ENCODE peak calls at places on chromosomes 5 and 9, in seven cellular contexts. O is colonic mucosa, C is ascending aorta, V is A549, A is neural progenitor cell, T is hepatocyte, S is fibroblast of lung. N is an unnamed sample.

GRCh38 chr5:36655171-36655570 is 48.8 kb downstream of the SLC1A3 start:
- DNase-seq in C (peak; percentile 29), S (peak; percentile 52), O (no peak), V (no peak), T (peak; percentile 30), A (peak; percentile 37), N (peak; percentile 68)

GRCh38 chr5:71948206-71948605 is 159.1 kb upstream of the MAP1B start:
- DNase-seq in S (no peak), O (no peak), T (no peak), A (no peak), C (no peak), V (no peak), N (no peak)

GRCh38 chr5:35853652-35854051 is 3.0 kb upstream of the IL7R start:
- DNase-seq in V (no peak), O (no peak), S (peak; percentile 13), T (no peak), C (no peak), A (no peak), N (no peak)

GRCh38 chr9:105064248-105065118 is 136.5 kb upstream of the ABCA1 start:
- DNase-seq in O (peak; percentile 90), T (peak; percentile 95), S (peak; percentile 98), A (peak; percentile 61), V (peak; percentile 89), C (peak; percentile 67), N (peak; percentile 65)

GRCh38 chr5:32259033-32259432 is 53.7 kb downstream of the MTMR12 start:
- DNase-seq in O (no peak), T (no peak), S (no peak), A (no peak), C (no peak), V (no peak), N (no peak)

GRCh38 chr9:90966475-90967150 is 165.0 kb downstream of the SYK start:
- DNase-seq in V (no peak), S (peak; percentile 44), O (no peak), A (no peak), T (no peak), C (no peak), N (peak; percentile 41)

GRCh38 chr9:5838884-5839571 is 6.1 kb upstream of the ERMP1 start:
- DNase-seq in V (peak; percentile 96), S (peak; percentile 31), A (no peak), C (no peak), T (peak; percentile 84), O (peak; percentile 82), N (peak; percentile 73)

GRCh38 chr5:141349917-141350619 is at the start of gene PCDHGB1:
- DNase-seq in S (peak; percentile 64), T (no peak), O (no peak), V (peak; percentile 80), C (no peak), A (peak; percentile 76), N (peak; percentile 89)

GRCh38 chr5:112221118-112221517 is 198.0 kb downstream of the EPB41L4A start:
- DNase-seq in C (no peak), A (no peak), O (no peak), S (no peak), T (peak; percentile 10), V (no peak), N (no peak)

GRCh38 chr5:88256037-88256436 is 12.6 kb downstream of the TMEM161B start:
- DNase-seq in V (no peak), O (no peak), A (no peak), S (no peak), T (no peak), C (no peak), N (no peak)

GRCh38 chr5:157187046-157187754 is 6.6 kb downstream of the ITK start:
- DNase-seq in T (no peak), C (no peak), O (no peak), S (no peak), A (peak; percentile 23), V (no peak), N (no peak)

GRCh38 chr5:9483251-9483650 is 62.6 kb downstream of the SEMA5A start:
- DNase-seq in T (no peak), A (no peak), O (no peak), C (no peak), S (peak; percentile 9), V (no peak), N (no peak)

GRCh38 chr5:9482381-9482780 is 63.5 kb downstream of the SEMA5A start:
- DNase-seq in A (no peak), O (no peak), S (no peak), C (no peak), V (no peak), T (no peak), N (no peak)

GRCh38 chr5:9479361-9479760 is 66.5 kb downstream of the SEMA5A start:
- DNase-seq in O (no peak), T (no peak), A (no peak), C (no peak), V (no peak), S (no peak), N (no peak)

GRCh38 chr5:9479981-9480380 is 65.9 kb downstream of the SEMA5A start:
- DNase-seq in S (no peak), T (no peak), A (no peak), V (no peak), C (no peak), O (no peak), N (no peak)

GRCh38 chr5:9480499-9480898 is 65.4 kb downstream of the SEMA5A start:
- DNase-seq in C (no peak), O (no peak), S (no peak), T (no peak), A (no peak), V (no peak), N (no peak)
- TF ChIP-seq CTCF in C (no peak), O (no peak), S (no peak), T (no peak), A (no peak), V (no peak), N (no peak)

DNA sequence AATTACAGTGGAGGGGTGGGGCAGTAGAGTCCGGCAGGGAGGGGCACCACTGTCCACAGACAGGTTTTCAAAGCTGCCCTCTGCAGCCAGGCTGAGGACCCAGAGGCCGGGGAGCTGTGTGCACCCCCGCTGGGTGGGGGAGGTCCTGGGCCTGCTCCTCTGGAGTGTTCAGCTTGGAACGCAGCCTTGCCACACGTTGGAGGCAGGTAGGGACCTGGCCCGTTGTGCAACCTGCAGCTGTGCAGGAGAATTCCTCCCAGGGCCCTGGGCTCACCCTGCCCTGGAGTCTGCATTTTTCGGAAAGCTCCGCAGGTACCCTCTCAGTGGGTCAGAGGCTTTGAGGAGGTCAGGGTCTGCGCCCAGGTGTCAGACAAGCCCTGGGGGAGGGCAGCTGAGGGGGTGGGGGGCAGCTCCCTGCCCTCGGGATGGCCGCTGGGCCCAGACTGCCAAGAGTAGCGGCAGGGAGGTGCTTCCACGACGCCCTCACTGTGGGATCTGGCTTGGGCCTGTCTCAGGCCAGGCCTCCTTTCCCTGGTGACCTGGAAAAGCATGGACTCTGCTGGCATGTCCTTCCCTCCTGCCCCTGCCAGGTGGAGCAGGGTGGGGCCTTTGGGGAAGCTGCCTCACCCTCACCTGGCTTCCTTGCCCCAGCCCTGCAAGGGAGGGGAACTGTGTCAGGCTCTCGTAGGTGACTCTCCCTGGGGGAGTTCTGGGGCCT is 29.5 kb downstream of the RXRA start:
- DNase-seq in C (no peak), S (no peak), O (peak; percentile 84), A (no peak), V (no peak), T (peak; percentile 47), N (peak; percentile 61)
- H3K4me1 ChIP-seq in C (peaks cover 18% of the 10 kb centered on the region), S (no peaks in the 10 kb centered on the region), O (peaks cover 35% of the 10 kb centered on the region), A (peaks cover 17% of the 10 kb centered on the region), V (peaks cover 17% of the 10 kb centered on the region), T (peaks cover 66% of the 10 kb centered on the region), N (peaks cover 9% of the 10 kb centered on the region)

DNA sequence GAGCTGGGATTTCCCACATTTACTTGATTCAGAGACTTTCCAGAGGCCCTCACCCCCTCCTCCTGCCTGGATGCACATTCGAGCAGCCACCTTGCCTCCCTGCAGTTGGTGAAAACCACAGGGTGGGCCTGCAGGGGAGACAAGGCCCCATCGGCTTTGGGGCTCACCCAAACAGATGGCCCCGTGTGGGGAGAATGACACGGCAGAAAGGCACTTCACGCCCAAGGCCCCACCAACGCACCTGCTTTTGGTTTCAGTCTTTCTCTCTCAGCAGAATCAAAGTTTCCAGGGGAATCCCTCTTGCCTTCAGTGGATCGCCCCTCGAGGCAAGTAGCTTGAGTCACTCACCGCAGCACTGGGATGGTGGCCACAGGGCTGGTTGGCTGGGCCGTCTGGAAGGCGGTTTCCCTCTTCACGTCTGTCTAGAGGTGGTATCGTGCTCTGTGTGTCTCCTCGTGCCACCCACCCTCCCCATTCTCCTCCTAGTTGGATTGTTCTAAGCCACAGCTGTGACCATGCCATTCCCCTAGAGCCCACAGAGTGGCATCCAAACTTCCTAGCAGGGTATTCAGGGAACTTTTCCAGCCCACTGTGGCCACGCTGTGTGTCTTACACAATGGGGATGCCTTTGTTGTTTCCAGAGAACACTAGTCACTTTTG is 31.8 kb downstream of the SEC61B start:
- DNase-seq in C (no peak), S (no peak), V (no peak), A (peak; percentile 38), T (no peak), O (no peak), N (peak; percentile 49)
- H3K4me3 ChIP-seq in C (no peak overlapping the region), S (no peak overlapping the region), V (no peak overlapping the region), A (no peak overlapping the region), T (no peak overlapping the region), O (no peak overlapping the region), N (no peak overlapping the region)

GRCh38 chr5:58496488-58496887 is 5.3 kb downstream of the GAPT start:
- DNase-seq in A (no peak), O (no peak), T (no peak), C (no peak), S (no peak), V (no peak), N (peak; percentile 57)
- TF ChIP-seq CTCF in A (peak; percentile 50), O (no peak), T (peak; percentile 11), C (no peak), S (no peak), V (peak; percentile 15), N (peak; percentile 75)